ENCODE peak calls at places on chromosomes 13 and 19, in seven cellular contexts. Z is tibial nerve; V is CD8-positive, alpha-beta T cell; H is omental fat pad; B is AG09309; W is lower leg skin; S is AG10803. I is an unnamed sample.

GRCh38 chr13:77874406-77874805 is 44.2 kb downstream of the EDNRB start:
- DNase-seq in Z (no peak), V (no peak), H (no peak), B (no peak), W (no peak), S (peak), I (no peak)

GRCh38 chr13:94813920-94814500 is 101.7 kb upstream of the SOX21 start:
- DNase-seq in Z (no peak), V (no peak), H (no peak), B (no peak), W (no peak), S (no peak), I (no peak)

GRCh38 chr19:8093740-8094139 is 41.2 kb downstream of the CCL25 start:
- DNase-seq in Z (no peak), V (no peak), H (no peak), B (no peak), W (no peak), S (no peak), I (no peak)

GRCh38 chr13:52125547-52125946 is 3.3 kb downstream of the NEK5 start:
- DNase-seq in Z (no peak), V (no peak), H (no peak), B (no peak), W (no peak), S (no peak), I (no peak)

GRCh38 chr19:13583753-13584152 is 77.5 kb upstream of the CACNA1A start:
- DNase-seq in Z (no peak), V (no peak), H (no peak), B (no peak), W (no peak), S (no peak), I (no peak)

GRCh38 chr13:52695856-52696255 is 43.2 kb downstream of the SUGT1 start:
- DNase-seq in Z (no peak), V (no peak), H (no peak), B (peak), W (no peak), S (peak), I (no peak)

GRCh38 chr19:19004144-19004543 is 29.2 kb downstream of the SUGP2 start:
- DNase-seq in Z (no peak), V (no peak), H (no peak), B (no peak), W (no peak), S (no peak), I (no peak)

GRCh38 chr19:30535011-30535410 is 162.8 kb downstream of the ZNF536 start:
- DNase-seq in Z (no peak), V (no peak), H (no peak), B (no peak), W (no peak), S (no peak), I (no peak)

GRCh38 chr19:32177686-32178085 is 167.7 kb upstream of the ZNF507 start:
- DNase-seq in Z (no peak), V (no peak), H (no peak), B (no peak), W (no peak), S (no peak), I (no peak)

GRCh38 chr19:38265213-38265861 is 964 bp downstream of the SPINT2 start:
- DNase-seq in Z (no peak), V (no peak), H (no peak), B (no peak), W (no peak), S (no peak), I (no peak)

GRCh38 chr13:20161275-20161950 is 561 bp upstream of the GJA3 start:
- DNase-seq in Z (no peak), V (peak), H (no peak), B (no peak), W (no peak), S (no peak), I (no peak)

GRCh38 chr19:53881482-53882390 is at the start of gene PRKCG:
- DNase-seq in Z (no peak), V (peak), H (no peak), B (no peak), W (no peak), S (no peak), I (no peak)

GRCh38 chr19:31826325-31826724 is 477.1 kb upstream of the TSHZ3 start:
- DNase-seq in Z (no peak), V (no peak), H (no peak), B (no peak), W (no peak), S (no peak), I (no peak)

GRCh38 chr13:46369506-46370268 is 17.4 kb downstream of the RUBCNL start:
- DNase-seq in Z (no peak), V (no peak), H (no peak), B (peak), W (peak), S (peak), I (no peak)

GRCh38 chr13:47046706-47047105 is 149.9 kb upstream of the HTR2A start:
- DNase-seq in Z (no peak), V (no peak), H (no peak), B (no peak), W (no peak), S (no peak), I (no peak)

GRCh38 chr13:35881360-35881759 is 249.8 kb downstream of the DCLK1 start:
- DNase-seq in Z (no peak), V (no peak), H (no peak), B (no peak), W (no peak), S (peak), I (no peak)

GRCh38 chr19:3669134-3669436 is 31.2 kb downstream of the PIP5K1C start:
- DNase-seq in Z (no peak), V (no peak), H (no peak), B (no peak), W (no peak), S (no peak), I (no peak)

GRCh38 chr19:50275577-50276368 is 53.4 kb downstream of the KCNC3 start:
- DNase-seq in Z (no peak), V (no peak), H (no peak), B (no peak), W (no peak), S (no peak), I (no peak)

GRCh38 chr13:109336730-109337129 is 449.7 kb downstream of the IRS2 start:
- DNase-seq in Z (no peak), V (no peak), H (no peak), B (peak), W (no peak), S (peak), I (no peak)

GRCh38 chr13:65768545-65768944 is 1461.6 kb downstream of the PCDH9 start:
- DNase-seq in Z (no peak), V (no peak), H (no peak), B (no peak), W (no peak), S (no peak), I (no peak)

GRCh38 chr19:29680447-29680846 is 15.2 kb downstream of the PLEKHF1 start:
- DNase-seq in Z (no peak), V (peak), H (no peak), B (no peak), W (no peak), S (no peak), I (no peak)

GRCh38 chr19:28402701-28403290 is 810.2 kb downstream of the UQCRFS1 start:
- DNase-seq in Z (no peak), V (no peak), H (no peak), B (no peak), W (no peak), S (no peak), I (no peak)

GRCh38 chr19:3207466-3208242 is 16.8 kb upstream of the CELF5 start:
- DNase-seq in Z (no peak), V (no peak), H (no peak), B (no peak), W (no peak), S (no peak), I (no peak)

GRCh38 chr19:7927605-7928333 is 1.8 kb upstream of the CTXN1 start:
- DNase-seq in Z (no peak), V (no peak), H (no peak), B (no peak), W (no peak), S (no peak), I (peak)

GRCh38 chr19:41306394-41306793 is 3.6 kb upstream of the CCDC97 start:
- DNase-seq in Z (no peak), V (no peak), H (no peak), B (no peak), W (no peak), S (no peak), I (no peak)

GRCh38 chr13:79492313-79492798 is 11.4 kb downstream of the NDFIP2 start:
- DNase-seq in Z (no peak), V (no peak), H (no peak), B (no peak), W (no peak), S (no peak), I (no peak)

GRCh38 chr13:35930665-35931631 is 200.2 kb downstream of the DCLK1 start:
- DNase-seq in Z (no peak), V (no peak), H (no peak), B (no peak), W (no peak), S (no peak), I (no peak)

GRCh38 chr13:100573121-100573520 is 15.5 kb downstream of the GGACT start:
- DNase-seq in Z (peak), V (peak), H (peak), B (peak), W (peak), S (peak), I (no peak)

GRCh38 chr13:109301276-109301675 is 485.1 kb downstream of the IRS2 start:
- DNase-seq in Z (no peak), V (no peak), H (no peak), B (no peak), W (no peak), S (no peak), I (no peak)

GRCh38 chr13:112168771-112169170 is 101.8 kb downstream of the SOX1 start:
- DNase-seq in Z (no peak), V (no peak), H (no peak), B (no peak), W (no peak), S (no peak), I (no peak)

GRCh38 chr13:102793583-102794355 is 5.0 kb downstream of the POGLUT2 start:
- DNase-seq in Z (no peak), V (no peak), H (no peak), B (no peak), W (no peak), S (no peak), I (no peak)

GRCh38 chr13:77544365-77544764 is 8.9 kb downstream of the SCEL start:
- DNase-seq in Z (peak), V (no peak), H (no peak), B (no peak), W (peak), S (peak), I (no peak)

GRCh38 chr19:11374449-11375142 is at the start of gene SWSAP1:
- DNase-seq in Z (peak), V (peak), H (peak), B (peak), W (peak), S (peak), I (peak)
- TF ChIP-seq CTCF in Z (peak), V (no peak), H (no peak), B (no peak), W (no peak), S (no peak), I (no peak)

DNA sequence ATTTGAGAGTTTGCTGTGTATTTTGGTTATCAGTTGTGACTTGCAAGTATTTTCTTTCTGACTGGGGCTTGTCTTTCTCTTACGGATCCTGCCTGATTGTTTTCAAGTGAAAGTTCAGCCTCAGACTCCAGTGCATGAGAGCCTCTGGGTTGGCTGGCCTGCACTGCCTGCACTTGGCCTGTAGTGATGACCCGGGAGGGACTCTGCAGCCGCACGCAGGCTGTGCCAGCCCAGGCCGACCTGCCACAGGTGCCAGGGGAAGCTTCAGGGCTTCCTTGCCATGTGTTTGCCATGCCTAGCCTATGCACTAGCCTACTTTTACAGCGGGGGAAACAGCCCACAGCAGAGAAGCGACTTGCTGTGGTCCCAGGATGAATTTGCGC is 77.0 kb downstream of the KDM4B start:
- DNase-seq in Z (no peak), V (no peak), H (no peak), B (no peak), W (no peak), S (no peak), I (no peak)
- TF ChIP-seq CTCF in Z (no peak), V (no peak), H (no peak), B (no peak), W (no peak), S (no peak), I (no peak)

GRCh38 chr13:33388254-33388998 is 102.9 kb upstream of the STARD13 start:
- DNase-seq in Z (no peak), V (no peak), H (no peak), B (no peak), W (peak), S (peak), I (no peak)
- TF ChIP-seq CTCF in Z (no peak), V (no peak), H (no peak), B (no peak), W (no peak), S (no peak), I (peak)

DNA sequence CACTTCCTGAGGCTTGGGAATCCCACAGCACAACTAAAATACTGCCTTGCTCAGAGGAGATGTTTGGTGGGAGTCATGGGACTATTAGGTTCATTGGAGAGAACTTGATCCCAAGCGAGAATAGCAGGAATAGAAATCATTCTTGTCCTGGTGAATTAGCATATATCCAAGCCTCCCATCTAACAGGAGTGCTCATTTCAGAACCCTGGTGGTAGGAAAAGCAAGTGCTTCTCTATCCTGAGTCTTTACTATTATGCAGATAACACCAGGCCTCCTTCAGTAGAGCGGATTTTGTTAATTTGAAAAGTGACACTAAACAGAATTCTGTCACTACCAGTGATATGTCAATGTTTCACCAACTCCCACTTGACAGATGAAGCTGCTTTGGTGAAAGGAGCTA is 199.5 kb downstream of the ATP8A2 start:
- DNase-seq in Z (no peak), V (no peak), H (no peak), B (no peak), W (no peak), S (no peak), I (no peak)
- TF ChIP-seq CTCF in Z (no peak), V (no peak), H (no peak), B (no peak), W (no peak), S (no peak), I (peak)

GRCh38 chr19:45959517-45960025 is 14.1 kb downstream of the NOVA2 start:
- DNase-seq in Z (no peak), V (no peak), H (no peak), B (no peak), W (no peak), S (no peak), I (no peak)

GRCh38 chr19:45958763-45959516 is 14.7 kb downstream of the NOVA2 start:
- DNase-seq in Z (no peak), V (no peak), H (no peak), B (no peak), W (no peak), S (no peak), I (no peak)

GRCh38 chr19:45962021-45962420 is 11.6 kb downstream of the NOVA2 start:
- DNase-seq in Z (no peak), V (no peak), H (no peak), B (no peak), W (no peak), S (no peak), I (no peak)

GRCh38 chr19:45958320-45958719 is 15.3 kb downstream of the NOVA2 start:
- DNase-seq in Z (no peak), V (no peak), H (no peak), B (no peak), W (no peak), S (no peak), I (no peak)

GRCh38 chr19:45960595-45961235 is 12.9 kb downstream of the NOVA2 start:
- DNase-seq in Z (no peak), V (no peak), H (no peak), B (no peak), W (no peak), S (no peak), I (no peak)
- TF ChIP-seq CTCF in Z (no peak), V (no peak), H (no peak), B (no peak), W (no peak), S (no peak), I (no peak)

GRCh38 chr13:90752070-90752469 is 595.4 kb upstream of the MIR17HG start:
- DNase-seq in Z (no peak), V (no peak), H (no peak), B (no peak), W (no peak), S (no peak), I (no peak)
- TF ChIP-seq CTCF in Z (no peak), V (no peak), H (no peak), B (no peak), W (no peak), S (no peak), I (no peak)

DNA sequence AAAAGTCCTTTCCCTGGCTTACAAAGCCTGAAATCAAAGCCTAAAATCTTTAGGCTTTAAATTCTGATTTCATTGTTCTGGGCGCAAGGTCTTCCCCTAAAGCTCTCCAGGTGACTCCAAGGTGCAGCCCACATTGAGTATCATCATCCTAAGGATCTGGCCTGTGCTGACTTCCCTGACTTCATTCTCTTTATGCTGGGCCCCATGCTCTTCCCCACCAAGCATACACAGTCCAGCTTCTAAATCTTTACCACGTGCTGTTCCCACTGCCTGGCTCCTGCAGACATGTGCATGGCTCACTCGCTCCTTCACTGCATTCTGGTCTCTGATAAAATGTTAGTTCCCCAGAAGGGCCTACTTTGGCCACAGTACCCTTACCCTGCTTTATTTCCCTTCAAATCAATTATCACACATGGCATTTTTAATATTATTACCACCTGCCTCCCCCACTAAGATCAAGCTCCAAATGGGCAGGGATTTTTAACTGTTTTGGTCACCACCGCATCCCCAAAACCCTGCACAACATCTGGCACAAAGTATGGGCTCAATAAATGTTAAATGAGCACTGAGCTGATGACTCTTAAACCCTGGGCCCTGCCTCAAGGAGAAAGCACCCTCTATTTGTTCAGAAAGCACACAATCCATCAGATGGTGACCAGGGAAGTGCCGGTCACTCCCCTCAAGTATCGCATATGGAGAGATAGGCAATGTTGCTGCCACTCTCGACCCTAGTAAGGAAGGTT is 3.3 kb downstream of the FBL start:
- DNase-seq in Z (no peak), V (no peak), H (no peak), B (no peak), W (no peak), S (no peak), I (no peak)
- TF ChIP-seq CTCF in Z (no peak), V (no peak), H (no peak), B (no peak), W (no peak), S (no peak), I (peak)

DNA sequence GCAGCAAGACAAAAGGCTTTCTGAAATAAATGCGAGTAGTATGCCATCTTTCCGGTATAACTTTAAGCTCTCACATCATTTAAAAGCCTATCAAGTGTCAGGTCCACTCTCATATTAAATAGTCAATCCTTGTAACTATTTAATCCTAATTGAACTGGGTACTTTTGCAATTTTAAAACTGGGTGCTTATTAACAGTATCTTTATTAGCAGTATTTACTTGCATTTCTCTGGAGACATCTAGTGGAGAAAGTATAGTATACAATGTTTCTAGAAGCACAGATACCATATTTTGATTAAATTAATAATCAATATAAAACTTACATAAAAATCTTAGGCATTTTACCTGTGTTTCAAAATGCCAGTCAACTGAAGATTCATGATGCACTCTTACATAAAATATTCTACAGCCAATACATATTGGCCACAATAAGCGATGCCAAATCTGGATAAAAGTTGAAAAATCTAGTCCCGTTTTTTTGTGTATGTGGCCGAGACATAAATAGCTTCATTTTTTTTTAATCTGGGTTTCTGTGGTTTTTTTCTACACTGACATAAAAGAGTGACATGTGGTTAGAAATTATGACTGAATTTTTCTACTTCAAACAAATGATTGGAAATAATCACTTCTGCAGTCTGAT is 4.3 kb upstream of the POSTN start:
- DNase-seq in Z (no peak), V (no peak), H (no peak), B (no peak), W (no peak), S (peak), I (no peak)
- TF ChIP-seq CTCF in Z (peak), V (no peak), H (no peak), B (peak), W (no peak), S (peak), I (peak)

GRCh38 chr19:51710163-51710562 is 13.6 kb downstream of the HAS1 start:
- DNase-seq in Z (no peak), V (no peak), H (no peak), B (no peak), W (no peak), S (peak), I (no peak)

GRCh38 chr19:51711702-51712101 is 12.1 kb downstream of the HAS1 start:
- DNase-seq in Z (no peak), V (no peak), H (no peak), B (no peak), W (no peak), S (no peak), I (no peak)

GRCh38 chr19:51714848-51715247 is 8.9 kb downstream of the HAS1 start:
- DNase-seq in Z (no peak), V (no peak), H (no peak), B (no peak), W (no peak), S (no peak), I (no peak)

GRCh38 chr19:51713319-51714285 is 10.2 kb downstream of the HAS1 start:
- DNase-seq in Z (no peak), V (no peak), H (no peak), B (no peak), W (no peak), S (no peak), I (no peak)

GRCh38 chr19:51712461-51713081 is 11.2 kb downstream of the HAS1 start:
- DNase-seq in Z (no peak), V (no peak), H (no peak), B (no peak), W (no peak), S (peak), I (no peak)
- TF ChIP-seq CTCF in Z (no peak), V (no peak), H (no peak), B (peak), W (no peak), S (peak), I (peak)

I was measured in type B pancreatic cell.